ENCODE peak calls at places on chromosomes 6 and 20, in nine cellular contexts. I is effector memory CD4-positive, alpha-beta T cell; F is epithelial cell of prostate; D is CD8-positive, alpha-beta memory T cell; V is MG63; J is stimulated activated naive CD8-positive, alpha-beta T cell treated with anti-CD3 and anti-CD28 coated beads, Interleukin-15, amount 100 ng/mL, for 72 hours; X is GDM1; C is activated CD8-positive, alpha-beta memory T cell treated with anti-CD3 and anti-CD28 coated beads for 24 hours; R is H9. G is an unnamed sample.

GRCh38 chr6:32371204-32371603 is 499 bp downstream of the TSBP1 start:
- DNase-seq in I (no peak), F (no peak), D (no peak), V (no peak), J (no peak), X (no peak), C (no peak), R (no peak), G (no peak)

GRCh38 chr20:54025166-54025835 is 45.1 kb downstream of the BCAS1 start:
- DNase-seq in I (no peak), F (no peak), D (no peak), V (peak; percentile 28), J (no peak), X (no peak), C (no peak), R (no peak), G (no peak)

GRCh38 chr6:161674930-161675523 is 401.2 kb upstream of the AGPAT4 start:
- DNase-seq in I (no peak), F (no peak), D (no peak), V (no peak), J (no peak), X (no peak), C (no peak), R (no peak), G (no peak)

GRCh38 chr6:122887941-122888340 is 98.9 kb downstream of the SMPDL3A start:
- DNase-seq in I (no peak), F (no peak), D (no peak), V (no peak), J (no peak), X (no peak), C (no peak), R (no peak), G (no peak)

GRCh38 chr20:4195499-4195898 is 180.1 kb upstream of the RNF24 start:
- DNase-seq in I (no peak), F (no peak), D (no peak), V (no peak), J (no peak), X (no peak), C (no peak), R (peak; percentile 63), G (no peak)

GRCh38 chr20:61502433-61502832 is 250.4 kb downstream of the CDH4 start:
- DNase-seq in I (no peak), F (no peak), D (no peak), V (no peak), J (no peak), X (no peak), C (no peak), R (no peak), G (no peak)

GRCh38 chr6:90428514-90428913 is 131.9 kb upstream of the BACH2 start:
- DNase-seq in I (no peak), F (peak; percentile 86), D (no peak), V (no peak), J (no peak), X (no peak), C (no peak), R (no peak), G (no peak)

GRCh38 chr6:37802810-37803209 is 16.7 kb upstream of the ZFAND3 start:
- DNase-seq in I (no peak), F (no peak), D (no peak), V (no peak), J (no peak), X (no peak), C (no peak), R (no peak), G (no peak)

GRCh38 chr6:18613511-18613910 is 226.4 kb downstream of the RNF144B start:
- DNase-seq in I (no peak), F (no peak), D (no peak), V (no peak), J (no peak), X (no peak), C (no peak), R (no peak), G (no peak)